ENCODE peak calls at places on chromosomes 12 and 14, in seven cellular contexts. X is uterus; I is HuH-7; V is tibial artery; R is left lung; A is stimulated activated CD4-positive, alpha-beta T cell treated with anti-CD3 and anti-CD28 coated beads, Interleukin-2, amount 100 ng/mL, for 48 hours; G is GM20000. K is an unnamed sample.
A peak's percentile ranks its signal among the peaks of the same experiment; 100 is the strongest.

GRCh38 chr14:105014032-105014431 is 6.9 kb downstream of the CDCA4 start:
- DNase-seq in X (no peak), I (no peak), V (no peak), R (no peak), A (no peak), G (no peak), K (no peak)

GRCh38 chr12:63103489-63104131 is 47.4 kb downstream of the AVPR1A start:
- DNase-seq in X (no peak), I (no peak), V (no peak), R (no peak), A (peak; percentile 1), G (peak; percentile 27), K (no peak)

GRCh38 chr12:113286712-113287111 is 48.2 kb downstream of the SLC8B1 start:
- DNase-seq in X (no peak), I (no peak), V (no peak), R (peak; percentile 53), A (no peak), G (no peak), K (no peak)

GRCh38 chr12:86669010-86669409 is 412.8 kb upstream of the MGAT4C start:
- DNase-seq in X (no peak), I (no peak), V (no peak), R (peak; percentile 8), A (no peak), G (no peak), K (no peak)

GRCh38 chr12:22709292-22709691 is 84.3 kb downstream of the ETNK1 start:
- DNase-seq in X (no peak), I (peak; percentile 52), V (no peak), R (no peak), A (no peak), G (peak; percentile 55), K (peak; percentile 23)

GRCh38 chr14:50937325-50937724 is 7.0 kb downstream of the PYGL start:
- DNase-seq in X (no peak), I (no peak), V (no peak), R (no peak), A (no peak), G (no peak), K (no peak)

GRCh38 chr12:79327465-79327864 is 363.3 kb downstream of the PAWR start:
- DNase-seq in X (no peak), I (no peak), V (no peak), R (no peak), A (no peak), G (no peak), K (no peak)

GRCh38 chr14:104371031-104371430 is 208.5 kb upstream of the C14orf180 start:
- DNase-seq in X (no peak), I (no peak), V (no peak), R (peak; percentile 57), A (no peak), G (no peak), K (no peak)

GRCh38 chr12:87428701-87429277 is 600.4 kb downstream of the C12orf50 start:
- DNase-seq in X (no peak), I (no peak), V (no peak), R (no peak), A (no peak), G (no peak), K (no peak)

GRCh38 chr12:116599285-116600122 is 40.3 kb downstream of the MAP1LC3B2 start:
- DNase-seq in X (peak; percentile 88), I (no peak), V (peak; percentile 88), R (peak; percentile 94), A (peak; percentile 63), G (peak; percentile 65), K (peak; percentile 58)

GRCh38 chr14:98408713-98409112 is 863.3 kb downstream of the BCL11B start:
- DNase-seq in X (no peak), I (no peak), V (no peak), R (no peak), A (no peak), G (no peak), K (no peak)

GRCh38 chr12:46920503-46920902 is 94.7 kb upstream of the SLC38A4 start:
- DNase-seq in X (no peak), I (no peak), V (no peak), R (no peak), A (no peak), G (peak; percentile 32), K (no peak)

GRCh38 chr14:58662028-58662427 is 24.3 kb downstream of the DACT1 start:
- DNase-seq in X (no peak), I (no peak), V (no peak), R (no peak), A (no peak), G (no peak), K (no peak)

GRCh38 chr12:32493282-32493681 is 93.9 kb downstream of the FGD4 start:
- DNase-seq in X (no peak), I (no peak), V (no peak), R (no peak), A (no peak), G (no peak), K (no peak)

GRCh38 chr14:91872517-91873470 is 5.5 kb upstream of the TC2N start:
- DNase-seq in X (peak; percentile 63), I (no peak), V (peak; percentile 90), R (peak; percentile 77), A (no peak), G (no peak), K (no peak)

GRCh38 chr14:31449971-31450610 is 7.2 kb downstream of the DTD2 start:
- DNase-seq in X (no peak), I (peak; percentile 85), V (no peak), R (no peak), A (no peak), G (peak; percentile 25), K (no peak)

GRCh38 chr12:113333877-113334785 is 778 bp downstream of the SLC8B1 start:
- DNase-seq in X (no peak), I (no peak), V (peak; percentile 33), R (peak; percentile 87), A (no peak), G (no peak), K (no peak)

GRCh38 chr14:54728700-54729527 is 162.0 kb downstream of the SAMD4A start:
- DNase-seq in X (no peak), I (no peak), V (no peak), R (no peak), A (no peak), G (no peak), K (no peak)